ENCODE peak calls at places on chromosomes 16 and 17, in seven cellular contexts. N, F, H, S, L, W and K are unnamed samples. For H3K4me1, the result is how much of the 10 kb centered on the place peaks cover.

GRCh38 chr17:45332505-45332904 is 15.7 kb upstream of the MAP3K14 start:
- DNase-seq in N (no peak), F (no peak), H (no peak), S (no peak), L (no peak), W (no peak), K (peak)

GRCh38 chr17:37405955-37406634 is 541 bp downstream of the ACACA start:
- DNase-seq in N (no peak), F (no peak), H (no peak), S (no peak), L (no peak), W (no peak), K (no peak)

GRCh38 chr17:691423-691822 is 23.2 kb downstream of the VPS53 start:
- DNase-seq in N (no peak), F (no peak), H (no peak), S (no peak), L (no peak), W (no peak), K (no peak)

GRCh38 chr17:60393840-60394529 is 2.1 kb upstream of the USP32 start:
- DNase-seq in N (no peak), F (no peak), H (no peak), S (no peak), L (no peak), W (no peak), K (no peak)

GRCh38 chr17:15261063-15261817 is 3.9 kb downstream of the PMP22 start:
- DNase-seq in N (no peak), F (peak), H (peak), S (peak), L (peak), W (no peak), K (peak)

GRCh38 chr17:15261818-15262290 is 3.3 kb downstream of the PMP22 start:
- DNase-seq in N (no peak), F (peak), H (no peak), S (no peak), L (peak), W (no peak), K (peak)

GRCh38 chr16:76780556-76780955 is 410.4 kb upstream of the MON1B start:
- DNase-seq in N (no peak), F (no peak), H (no peak), S (no peak), L (no peak), W (no peak), K (no peak)

GRCh38 chr16:81442909-81443687 is 1.5 kb upstream of the CMIP start:
- DNase-seq in N (no peak), F (no peak), H (no peak), S (no peak), L (no peak), W (no peak), K (no peak)

GRCh38 chr16:25340973-25341372 is 83.3 kb upstream of the ZKSCAN2 start:
- DNase-seq in N (no peak), F (no peak), H (no peak), S (no peak), L (no peak), W (no peak), K (no peak)

GRCh38 chr17:66625321-66625767 is 209.6 kb upstream of the CACNG5 start:
- DNase-seq in N (no peak), F (no peak), H (no peak), S (no peak), L (no peak), W (no peak), K (no peak)

GRCh38 chr16:24977673-24978065 is 37.5 kb downstream of the ARHGAP17 start:
- DNase-seq in N (no peak), F (no peak), H (no peak), S (no peak), L (no peak), W (no peak), K (no peak)

GRCh38 chr16:2715519-2715918 is 4.5 kb downstream of the PRSS27 start:
- DNase-seq in N (no peak), F (no peak), H (peak), S (peak), L (peak), W (no peak), K (peak)

GRCh38 chr16:2156025-2156848 is 655 bp downstream of the TRAF7 start:
- DNase-seq in N (no peak), F (peak), H (no peak), S (no peak), L (no peak), W (no peak), K (peak)

GRCh38 chr17:17547210-17547764 is 44.2 kb downstream of the PEMT start:
- DNase-seq in N (no peak), F (no peak), H (no peak), S (no peak), L (peak), W (no peak), K (no peak)

GRCh38 chr17:62804822-62805221 is 3.3 kb downstream of the MARCHF10 start:
- DNase-seq in N (no peak), F (no peak), H (no peak), S (no peak), L (no peak), W (no peak), K (no peak)

GRCh38 chr16:10180771-10181163 is 1.5 kb downstream of the GRIN2A start:
- DNase-seq in N (no peak), F (no peak), H (no peak), S (no peak), L (peak), W (no peak), K (peak)

GRCh38 chr17:43003542-43004172 is 2.9 kb upstream of the IFI35 start:
- DNase-seq in N (no peak), F (no peak), H (peak), S (no peak), L (no peak), W (no peak), K (no peak)

GRCh38 chr17:41885733-41886132 is 20.5 kb upstream of the KLHL11 start:
- DNase-seq in N (no peak), F (no peak), H (no peak), S (no peak), L (no peak), W (no peak), K (no peak)

GRCh38 chr17:17060001-17060929 is 18.0 kb downstream of the MPRIP start:
- DNase-seq in N (no peak), F (no peak), H (peak), S (no peak), L (no peak), W (no peak), K (peak)

GRCh38 chr16:2404099-2404498 is 25.1 kb upstream of the CCNF start:
- DNase-seq in N (no peak), F (no peak), H (no peak), S (no peak), L (no peak), W (no peak), K (no peak)

GRCh38 chr17:57985675-57985974 is 2.4 kb downstream of the VEZF1 start:
- DNase-seq in N (no peak), F (no peak), H (no peak), S (no peak), L (no peak), W (no peak), K (no peak)

GRCh38 chr17:57983446-57983845 is 4.6 kb downstream of the VEZF1 start:
- DNase-seq in N (no peak), F (no peak), H (no peak), S (no peak), L (no peak), W (no peak), K (no peak)

GRCh38 chr17:57986841-57987581 is 1.0 kb downstream of the VEZF1 start:
- DNase-seq in N (no peak), F (peak), H (peak), S (peak), L (peak), W (no peak), K (peak)

GRCh38 chr17:57984226-57984890 is 3.7 kb downstream of the VEZF1 start:
- DNase-seq in N (no peak), F (no peak), H (no peak), S (no peak), L (no peak), W (no peak), K (no peak)

GRCh38 chr17:57984936-57985674 is 2.9 kb downstream of the VEZF1 start:
- DNase-seq in N (no peak), F (no peak), H (no peak), S (no peak), L (no peak), W (no peak), K (no peak)
- H3K4me1 ChIP-seq in N (under half), F (under half), H (under half), S (under half), L (half or more), W (under half), K (under half)

DNA sequence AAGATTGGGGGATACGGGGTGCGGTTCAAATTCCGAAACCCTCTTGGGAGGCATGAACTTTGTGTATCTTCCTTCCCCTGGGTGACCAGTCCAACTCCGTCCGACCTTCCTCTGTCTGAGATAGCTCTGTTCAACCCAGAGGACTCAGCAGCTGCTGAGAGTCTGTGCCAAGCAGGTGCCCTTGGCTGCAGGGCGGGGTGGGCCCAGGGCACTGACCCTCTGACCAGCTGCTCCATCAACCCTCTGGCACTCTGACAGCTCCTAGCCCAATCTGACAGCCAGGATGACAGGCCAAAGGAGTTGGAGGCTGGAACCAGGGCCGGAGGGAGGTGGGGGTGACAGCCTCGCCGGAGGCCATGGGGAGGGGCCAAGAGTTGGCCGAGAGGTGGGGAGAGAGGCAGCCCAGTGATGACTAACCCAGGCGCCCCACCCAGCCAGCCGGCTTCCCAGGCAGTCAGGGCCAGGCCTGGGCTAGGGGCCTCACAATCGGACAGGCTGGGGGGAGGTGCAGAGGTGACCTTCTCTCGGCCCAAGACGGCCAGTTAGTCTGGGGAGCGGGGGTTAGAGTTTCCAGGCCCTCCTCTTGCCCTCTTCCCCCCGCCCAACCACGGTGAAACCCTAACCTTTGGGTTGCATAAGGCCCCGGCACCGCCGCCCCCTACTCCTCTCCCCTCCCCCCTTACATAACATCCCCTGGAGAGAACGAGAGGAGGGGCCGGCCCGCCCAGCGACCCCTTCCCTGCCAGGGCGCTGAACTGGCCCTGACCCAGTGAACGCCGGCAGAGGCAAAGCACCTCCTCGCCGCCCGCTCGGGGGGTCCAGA is 5.0 kb upstream of the TLCD2 start:
- DNase-seq in N (no peak), F (peak), H (peak), S (peak), L (peak), W (no peak), K (peak)
- TF ChIP-seq POLR2A in N (peak), F (peak), H (peak), S (peak), L (no peak), W (peak), K (peak)

GRCh38 chr16:51896013-51896412 is 650.9 kb downstream of the TOX3 start:
- DNase-seq in N (no peak), F (no peak), H (no peak), S (no peak), L (no peak), W (no peak), K (no peak)
- H3K27ac ChIP-seq in N (no peak), F (no peak), H (no peak), S (no peak), L (no peak), W (no peak), K (no peak)

GRCh38 chr16:89298826-89299225 is 81.3 kb downstream of the ZNF778 start:
- DNase-seq in N (no peak), F (no peak), H (no peak), S (no peak), L (no peak), W (no peak), K (no peak)

GRCh38 chr16:89300311-89300975 is 82.9 kb downstream of the ZNF778 start:
- DNase-seq in N (no peak), F (peak), H (no peak), S (peak), L (peak), W (no peak), K (no peak)

GRCh38 chr16:89303604-89304003 is 86.1 kb downstream of the ZNF778 start:
- DNase-seq in N (no peak), F (no peak), H (no peak), S (no peak), L (no peak), W (no peak), K (no peak)

GRCh38 chr16:89297870-89298545 is 80.5 kb downstream of the ZNF778 start:
- DNase-seq in N (no peak), F (no peak), H (no peak), S (no peak), L (no peak), W (no peak), K (no peak)

GRCh38 chr16:89300976-89301360 is 83.5 kb downstream of the ZNF778 start:
- DNase-seq in N (no peak), F (peak), H (no peak), S (no peak), L (no peak), W (no peak), K (no peak)
- H3K4me1 ChIP-seq in N (under half), F (under half), H (under half), S (under half), L (under half), W (under half), K (under half)

GRCh38 chr16:87463722-87464690 is 28.8 kb downstream of the ZCCHC14 start:
- DNase-seq in N (no peak), F (peak), H (peak), S (no peak), L (peak), W (no peak), K (no peak)

GRCh38 chr16:87461466-87461975 is 31.3 kb downstream of the ZCCHC14 start:
- DNase-seq in N (no peak), F (peak), H (peak), S (peak), L (peak), W (no peak), K (peak)

GRCh38 chr16:87465306-87465705 is 27.5 kb downstream of the ZCCHC14 start:
- DNase-seq in N (no peak), F (peak), H (peak), S (peak), L (peak), W (peak), K (peak)

GRCh38 chr16:87466975-87467501 is 25.8 kb downstream of the ZCCHC14 start:
- DNase-seq in N (no peak), F (no peak), H (no peak), S (no peak), L (no peak), W (no peak), K (no peak)

DNA sequence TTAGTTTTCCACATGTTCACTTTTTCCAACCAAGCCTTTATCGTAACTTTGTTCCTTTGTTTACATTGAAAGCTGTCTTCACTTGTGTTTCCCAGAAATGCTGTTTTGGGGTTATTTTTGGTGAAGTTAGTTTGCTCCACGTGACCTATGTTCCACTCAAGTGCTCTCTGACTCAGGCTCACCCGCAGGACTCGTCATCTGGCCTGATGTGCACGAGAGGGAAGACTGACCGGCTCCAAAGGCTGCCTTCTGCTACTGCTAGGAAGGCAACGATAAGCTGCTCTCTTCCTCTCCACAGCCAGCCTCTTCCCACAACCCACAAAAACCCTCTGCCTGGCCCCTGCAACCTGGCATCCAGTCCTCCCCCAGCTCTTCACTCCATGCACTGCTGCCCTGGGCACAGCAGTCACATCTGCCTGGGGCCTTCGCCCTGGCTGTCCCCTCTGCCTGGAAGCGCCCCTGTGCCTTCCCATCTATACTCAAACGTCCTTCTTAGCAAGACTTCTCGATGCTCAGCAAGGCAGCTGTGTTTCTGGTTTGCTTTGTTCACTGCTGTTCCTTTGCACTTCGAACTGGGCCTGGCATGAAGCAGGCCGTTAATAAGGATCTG is 28.0 kb downstream of the ZCCHC14 start:
- DNase-seq in N (no peak), F (peak), H (peak), S (peak), L (peak), W (no peak), K (peak)
- TF ChIP-seq POLR2A in N (no peak), F (peak), H (peak), S (no peak), L (no peak), W (peak), K (peak)

GRCh38 chr16:74153773-74154172 is 142.8 kb upstream of the PSMD7 start:
- DNase-seq in N (no peak), F (no peak), H (no peak), S (no peak), L (no peak), W (no peak), K (no peak)
- H3K27ac ChIP-seq in N (no peak), F (no peak), H (no peak), S (no peak), L (no peak), W (no peak), K (no peak)

DNA sequence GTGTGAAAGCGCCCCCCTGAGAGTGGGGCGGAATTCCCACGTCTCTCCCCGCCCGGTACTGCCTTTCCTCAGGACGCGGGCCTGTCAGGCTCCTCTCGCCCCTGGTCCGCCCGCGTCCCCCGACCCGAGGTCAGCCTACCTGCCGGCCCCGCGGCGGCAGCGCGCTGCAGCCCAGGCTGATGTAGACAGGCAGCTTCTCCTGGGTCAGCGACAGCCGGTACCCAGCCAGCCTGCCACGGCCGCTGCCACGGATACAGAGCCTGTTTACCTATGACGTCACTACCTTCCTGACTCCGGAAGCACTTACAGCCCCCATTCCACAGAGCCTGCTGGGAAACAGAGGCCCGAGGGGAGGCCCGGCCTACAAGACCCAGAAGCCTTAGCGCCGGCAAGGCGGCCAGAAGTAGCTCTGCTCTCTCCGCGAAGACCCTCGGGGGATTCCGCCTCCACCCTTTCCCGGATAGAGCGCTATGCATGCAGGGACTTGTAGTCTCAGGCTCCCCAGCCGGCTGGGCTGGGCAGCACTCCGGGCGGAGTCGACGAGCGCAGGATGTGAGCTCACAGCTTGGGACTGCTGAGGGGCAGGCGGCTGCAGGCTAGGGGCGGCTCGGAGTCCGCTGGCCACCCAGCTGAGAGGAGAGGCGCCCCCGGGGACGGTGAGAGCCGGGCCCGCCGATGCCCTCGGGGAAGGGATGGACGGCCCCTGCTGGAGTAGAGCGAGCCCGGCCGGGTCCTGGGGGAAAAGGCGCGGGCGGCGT is at the start of the genes IFT20 and TNFAIP1:
- DNase-seq in N (peak), F (peak), H (peak), S (peak), L (peak), W (peak), K (peak)
- H3K4me1 ChIP-seq in N (under half), F (under half), H (under half), S (under half), L (under half), W (under half), K (under half)

DNA sequence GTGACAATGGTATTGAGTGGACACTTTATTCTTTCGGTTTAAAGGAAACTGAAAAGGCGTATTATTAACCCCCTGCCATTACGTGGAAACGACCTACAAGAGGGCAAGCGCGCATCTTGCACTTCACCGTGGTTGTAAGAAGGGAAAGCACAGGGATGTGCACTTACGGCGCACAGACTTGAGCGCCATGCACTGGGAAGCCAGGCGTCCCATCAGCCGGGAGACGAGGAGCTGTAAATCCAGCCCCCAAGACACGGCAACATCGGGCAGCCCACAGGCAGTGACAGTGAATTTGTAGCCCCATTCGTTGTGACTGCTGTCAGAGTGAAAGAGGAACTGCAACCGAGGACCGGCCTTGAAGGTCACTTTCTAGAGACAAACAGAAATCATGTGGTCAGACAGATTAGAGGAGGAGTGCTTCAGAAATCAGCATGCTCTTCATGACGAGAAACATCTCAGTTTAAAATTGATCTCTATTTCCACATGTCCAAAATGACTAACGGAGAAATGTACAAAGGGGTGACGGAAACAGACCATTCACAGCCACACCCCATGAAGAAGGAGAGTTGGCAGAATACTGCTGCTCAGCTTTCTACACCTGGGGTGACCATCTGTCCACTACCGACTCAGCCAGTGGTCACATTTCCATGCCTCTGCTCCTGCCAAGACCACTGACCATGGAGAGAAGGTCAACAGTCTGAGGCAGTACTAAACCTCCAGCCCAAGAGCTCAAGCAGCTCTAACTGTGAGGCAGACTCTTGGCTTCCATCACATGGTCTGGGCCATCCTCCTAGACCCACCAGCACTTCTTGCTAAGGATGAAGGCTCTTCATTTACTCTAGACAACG is 68.6 kb downstream of the ZZEF1 start:
- DNase-seq in N (peak), F (no peak), H (peak), S (peak), L (peak), W (no peak), K (no peak)
- TF ChIP-seq POLR2A in N (peak), F (no peak), H (peak), S (no peak), L (no peak), W (no peak), K (no peak)

GRCh38 chr16:85126383-85126730 is 14.1 kb upstream of the CIBAR2 start:
- DNase-seq in N (no peak), F (no peak), H (no peak), S (no peak), L (no peak), W (no peak), K (no peak)
- H3K27ac ChIP-seq in N (no peak), F (no peak), H (no peak), S (peak), L (peak), W (peak), K (peak)

GRCh38 chr17:38879878-38880727 is 10.2 kb downstream of the LASP1 start:
- DNase-seq in N (no peak), F (peak), H (peak), S (no peak), L (peak), W (no peak), K (peak)
- H3K4me1 ChIP-seq in N (under half), F (under half), H (half or more), S (half or more), L (half or more), W (half or more), K (under half)